ENCODE peak calls at places on chromosomes 13 and 19, in five cellular contexts. D is IMR-90, I is body of pancreas, O is HCT116, K is HepG2. H is an unnamed sample. For H3K4me1 and H3K36me3, the result is how much of the 10 kb centered on the place peaks cover.

GRCh38 chr13:111960152-111960772 is 106.7 kb upstream of the SOX1 start:
- ATAC-seq in I (no peak), O (no peak), K (no peak), D (no peak), H (no peak)

GRCh38 chr13:36872621-36873020 is 47.4 kb downstream of the SMAD9 start:
- ATAC-seq in O (peak), D (no peak), K (no peak), I (no peak), H (peak)

GRCh38 chr19:40687525-40688016 is 2.9 kb downstream of the NUMBL start:
- ATAC-seq in I (no peak), K (no peak), O (no peak), D (peak), H (peak)

GRCh38 chr19:3015126-3016057 is 13.7 kb downstream of the TLE2 start:
- ATAC-seq in K (no peak), O (no peak), I (no peak), D (no peak), H (no peak)

GRCh38 chr13:107376393-107377085 is 808.6 kb upstream of the ARGLU1 start:
- ATAC-seq in K (no peak), D (no peak), O (no peak), I (no peak), H (no peak)

GRCh38 chr19:35449347-35450043 is 1.4 kb downstream of the FFAR2 start:
- ATAC-seq in O (no peak), I (no peak), D (no peak), K (no peak), H (no peak)

GRCh38 chr19:17893766-17894165 is 22.0 kb downstream of the SLC5A5 start:
- ATAC-seq in K (no peak), O (no peak), D (no peak), I (no peak), H (no peak)

GRCh38 chr13:44352202-44352601 is 21.4 kb upstream of the SERP2 start:
- ATAC-seq in D (no peak), O (no peak), I (no peak), K (no peak), H (no peak)

GRCh38 chr19:55253842-55254624 is 4.8 kb downstream of the PPP6R1 start:
- ATAC-seq in D (no peak), I (no peak), K (no peak), O (no peak), H (no peak)

GRCh38 chr13:100715604-100716003 is 41.0 kb upstream of the TMTC4 start:
- ATAC-seq in D (no peak), O (no peak), K (no peak), I (no peak), H (no peak)

GRCh38 chr13:46179576-46180368 is 2.2 kb downstream of the LCP1 start:
- ATAC-seq in O (no peak), D (no peak), K (no peak), I (no peak), H (no peak)

DNA sequence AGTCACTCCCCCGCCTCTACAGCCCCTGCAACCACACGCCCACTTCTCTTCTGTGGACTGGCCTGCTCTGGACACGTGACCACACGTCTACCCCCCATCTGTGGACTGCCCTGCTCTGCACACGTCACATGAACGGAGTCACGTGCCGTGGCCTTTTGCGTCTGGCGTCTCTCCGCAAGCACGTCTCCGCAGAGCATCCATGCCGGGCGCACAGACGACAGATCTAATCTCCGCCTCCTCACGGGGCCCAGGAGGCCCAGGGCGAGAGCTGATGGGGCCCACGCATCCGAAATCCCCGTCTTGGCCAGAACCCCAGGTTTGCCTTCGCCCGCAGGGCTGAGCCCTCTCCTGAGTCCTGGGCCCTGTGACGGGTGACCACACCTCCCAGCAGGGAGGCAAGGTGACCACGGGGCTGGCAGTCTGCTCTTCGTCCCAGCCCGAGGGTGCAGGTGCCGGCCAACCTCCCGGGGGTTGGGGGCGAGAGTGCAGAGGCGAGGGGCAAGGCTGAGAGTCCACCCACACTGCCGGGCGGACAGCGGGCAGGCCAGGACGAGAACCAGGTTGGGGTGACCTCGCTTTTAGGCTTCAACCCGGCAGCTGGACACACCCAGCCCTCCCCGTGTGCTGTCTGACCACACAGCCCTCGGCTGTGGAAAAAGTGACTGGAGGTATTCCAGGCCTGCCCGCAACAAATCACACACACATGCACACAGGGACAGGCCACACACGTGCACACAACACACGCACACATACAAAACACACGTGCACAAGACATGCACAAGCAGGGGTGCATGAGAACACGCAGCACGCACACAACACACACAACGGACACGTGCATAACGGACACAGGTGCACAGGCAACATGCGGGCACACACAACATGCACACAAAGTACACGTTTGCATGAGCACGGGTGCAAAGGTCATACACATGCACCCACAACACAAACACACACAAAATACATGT is 3.9 kb downstream of the SBNO2 start:
- ATAC-seq in D (peak), K (no peak), I (no peak), O (no peak), H (peak)
- H3K4me1 ChIP-seq in D (under half), K (half or more), I (half or more), O (half or more), H (under half)

GRCh38 chr19:38004505-38005223 is 97.7 kb downstream of the SIPA1L3 start:
- ATAC-seq in K (peak), I (peak), D (peak), O (peak), H (peak)
- TF ChIP-seq POLR2A in K (no peak), I (peak), D (peak), O (peak), H (no peak)

GRCh38 chr19:52219611-52220010 is 29.8 kb downstream of the PPP2R1A start:
- ATAC-seq in O (no peak), D (no peak), K (no peak), I (no peak), H (no peak)
- H3K36me3 ChIP-seq in O (half or more), D (half or more), K (half or more), I (half or more), H (half or more)

GRCh38 chr19:46977548-46977947 is 42.1 kb upstream of the NPAS1 start:
- ATAC-seq in I (no peak), K (no peak), D (no peak), O (no peak), H (no peak)

GRCh38 chr19:46975011-46975917 is 44.4 kb upstream of the NPAS1 start:
- ATAC-seq in O (no peak), D (no peak), K (no peak), I (no peak), H (no peak)

GRCh38 chr19:46974181-46974580 is 45.5 kb upstream of the NPAS1 start:
- ATAC-seq in D (no peak), I (no peak), K (no peak), O (no peak), H (no peak)

GRCh38 chr19:46976845-46977320 is 42.8 kb upstream of the NPAS1 start:
- ATAC-seq in D (peak), O (peak), K (peak), I (no peak), H (peak)

GRCh38 chr19:46975918-46976782 is 43.5 kb upstream of the NPAS1 start:
- ATAC-seq in K (peak), D (peak), O (peak), I (peak), H (peak)
- H3K4me1 ChIP-seq in K (under half), D (under half), O (under half), I (under half), H (under half)

DNA sequence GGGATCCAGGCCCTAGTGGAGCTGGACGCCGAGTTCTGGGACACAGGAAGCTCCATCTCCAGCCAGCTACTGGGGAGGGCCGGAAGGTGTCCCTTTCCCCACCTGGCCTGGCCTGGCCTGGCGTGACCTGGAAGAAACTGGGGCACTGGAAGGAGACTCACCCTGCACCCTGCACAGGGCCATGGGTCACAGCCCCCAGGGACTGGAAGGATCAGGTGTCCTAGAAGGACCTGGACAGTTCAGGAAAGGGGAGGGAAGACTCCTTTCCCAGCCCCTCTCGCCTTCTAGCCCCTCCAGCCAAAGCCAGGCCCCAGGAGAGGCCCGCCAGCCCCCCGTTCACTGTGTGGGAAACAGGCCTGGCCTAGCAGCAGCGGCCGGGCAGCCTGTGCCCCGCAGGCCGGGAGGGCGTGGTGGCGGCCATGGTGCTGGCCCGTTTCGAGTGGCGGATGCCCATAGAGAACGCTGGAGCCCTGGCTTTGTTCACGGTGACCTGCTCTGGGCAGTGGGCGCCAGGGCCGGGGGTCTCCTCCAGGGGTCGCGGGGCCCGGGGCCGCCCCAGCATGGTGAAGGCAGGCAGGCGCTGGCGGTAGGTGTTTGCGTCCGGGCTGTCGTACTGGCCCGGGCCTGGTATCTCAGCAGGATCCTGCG is 2.8 kb upstream of the SHC2 start:
- ATAC-seq in O (no peak), D (no peak), I (no peak), K (no peak), H (no peak)
- TF ChIP-seq POLR2A in O (no peak), D (no peak), I (no peak), K (no peak), H (no peak)

DNA sequence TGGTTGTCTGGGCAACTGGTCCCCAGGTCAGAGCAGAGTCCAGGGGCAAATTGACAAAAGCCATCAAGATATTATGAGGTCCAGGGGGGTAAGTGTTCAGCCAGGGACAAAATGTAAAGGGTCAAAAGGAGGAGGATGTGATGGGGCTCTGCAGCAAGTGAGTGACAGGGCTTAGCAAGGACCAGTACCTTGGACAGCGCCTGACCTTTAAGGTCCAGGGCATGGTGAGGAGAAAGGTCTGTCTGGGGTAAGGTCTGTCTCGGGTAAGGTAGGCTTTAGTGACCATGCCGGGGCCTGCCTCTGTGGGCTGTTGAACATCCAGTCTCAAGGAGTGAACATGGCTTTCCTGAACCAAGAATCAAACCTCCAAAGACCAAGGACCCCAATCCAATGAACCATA is 6.3 kb upstream of the ZNF358 start:
- ATAC-seq in K (no peak), I (no peak), D (no peak), O (no peak), H (no peak)
- H3K36me3 ChIP-seq in K (under half), I (under half), D (under half), O (under half), H (under half)

GRCh38 chr13:110524484-110525254 is 36.9 kb downstream of the RAB20 start:
- ATAC-seq in O (peak), K (no peak), D (peak), I (peak), H (no peak)
- H3K4me1 ChIP-seq in O (half or more), K (under half), D (under half), I (half or more), H (under half)

GRCh38 chr13:74133657-74134201 is 475 bp downstream of the KLF12 start:
- ATAC-seq in O (peak), I (peak), K (peak), D (peak), H (peak)

GRCh38 chr13:74134226-74134776 is at the start of gene KLF12:
- ATAC-seq in K (peak), D (peak), I (peak), O (peak), H (peak)

GRCh38 chr13:74136089-74136658 is 2.0 kb upstream of the KLF12 start:
- ATAC-seq in O (no peak), I (no peak), K (peak), D (peak), H (no peak)

GRCh38 chr13:74134777-74135305 is 637 bp upstream of the KLF12 start:
- ATAC-seq in I (peak), O (peak), K (peak), D (peak), H (peak)

GRCh38 chr13:74135306-74136088 is 1.3 kb upstream of the KLF12 start:
- ATAC-seq in O (peak), K (peak), D (peak), I (peak), H (peak)
- TF ChIP-seq POLR2A in O (peak), K (no peak), D (no peak), I (peak), H (peak)

DNA sequence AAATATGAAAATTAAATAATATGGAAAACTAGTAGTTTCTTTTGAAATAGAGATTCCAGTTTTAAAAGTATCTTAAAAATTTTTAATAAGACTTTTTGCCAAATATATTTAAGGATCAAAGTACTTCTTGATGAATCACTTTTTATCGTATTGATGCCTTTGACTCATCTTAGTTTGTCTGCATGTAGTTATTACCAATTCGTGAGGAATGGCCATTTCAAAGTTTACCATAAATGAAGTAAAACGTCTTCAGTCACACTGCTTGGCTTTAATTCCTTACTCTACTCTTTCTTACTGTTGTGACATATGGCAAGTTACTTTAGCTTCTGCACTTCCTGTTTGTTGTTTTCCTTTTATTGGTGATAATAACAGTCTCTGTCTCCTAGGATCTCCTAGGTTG is 38.3 kb downstream of the NDFIP2 start:
- ATAC-seq in K (no peak), I (no peak), D (no peak), O (no peak), H (no peak)
- H3K36me3 ChIP-seq in K (under half), I (under half), D (under half), O (under half), H (under half)

DNA sequence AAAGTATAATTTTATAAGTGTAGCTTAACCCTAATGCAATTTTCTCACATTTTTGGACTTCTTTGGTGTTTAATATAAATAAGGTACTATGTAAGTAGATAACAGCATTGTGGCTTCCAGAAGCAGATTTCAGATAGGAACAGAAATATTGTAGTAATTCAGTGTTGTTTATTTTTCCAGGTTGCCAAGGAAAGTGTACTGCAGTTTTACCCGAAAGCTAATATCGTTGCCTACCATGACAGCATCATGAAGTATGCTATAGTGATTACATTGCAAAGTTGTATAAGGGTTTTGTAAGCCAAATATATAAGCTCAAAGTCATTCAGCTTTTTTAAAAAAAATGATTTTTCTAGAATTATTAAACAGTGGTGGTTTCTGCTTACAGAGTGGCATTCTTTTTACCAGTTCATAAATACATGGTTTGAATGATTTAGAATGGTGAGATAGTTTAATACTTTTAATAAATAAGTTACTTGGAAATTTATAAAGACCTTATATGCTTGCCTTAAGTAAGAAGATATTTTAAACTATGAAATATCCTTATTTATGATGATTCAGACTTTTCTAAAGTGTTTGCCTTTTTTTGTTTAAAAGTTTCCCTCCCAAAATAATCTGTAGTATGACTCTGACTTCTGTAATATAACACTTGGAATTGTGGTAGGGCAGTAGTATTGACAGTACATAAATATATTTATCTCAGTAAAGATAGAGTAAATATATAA is 3.7 kb downstream of the UBA2 start:
- ATAC-seq in K (no peak), D (peak), O (no peak), I (no peak), H (no peak)
- H3K4me1 ChIP-seq in K (under half), D (under half), O (under half), I (under half), H (under half)